ENCODE peak calls at places on chromosomes 5 and 9, in five cellular contexts. Y is ovary; R is C1 segment of cervical spinal cord; Z is stimulated activated CD4-positive, alpha-beta T cell treated with anti-CD3 and anti-CD28 coated beads, Interleukin-1b, Interleukin-23, amount 100 ng/mL, for 1 hour; T is NCI-H1105. N is an unnamed sample.

GRCh38 chr5:117943120-117943519 is 1045.2 kb downstream of the DTWD2 start:
- DNase-seq in Y (no peak), R (no peak), Z (no peak), T (no peak), N (no peak)

GRCh38 chr5:133520062-133520461 is 92.3 kb downstream of the FSTL4 start:
- DNase-seq in Y (no peak), R (no peak), Z (no peak), T (no peak), N (no peak)

GRCh38 chr9:131469369-131469768 is 33.3 kb upstream of the POMT1 start:
- DNase-seq in Y (no peak), R (no peak), Z (no peak), T (no peak), N (no peak)

GRCh38 chr9:115267788-115268187 is 149.8 kb upstream of the TNC start:
- DNase-seq in Y (no peak), R (no peak), Z (no peak), T (no peak), N (no peak)

GRCh38 chr5:38541174-38541724 is 15.2 kb downstream of the LIFR start:
- DNase-seq in Y (no peak), R (no peak), Z (no peak), T (peak), N (no peak)

GRCh38 chr9:18821794-18822193 is 211.2 kb downstream of the SAXO1 start:
- DNase-seq in Y (no peak), R (no peak), Z (no peak), T (no peak), N (no peak)

GRCh38 chr9:4328723-4329122 is 28.9 kb upstream of the GLIS3 start:
- DNase-seq in Y (no peak), R (no peak), Z (no peak), T (no peak), N (no peak)

GRCh38 chr9:33101104-33101951 is 24.9 kb upstream of the SMU1 start:
- DNase-seq in Y (no peak), R (no peak), Z (no peak), T (no peak), N (no peak)

GRCh38 chr5:168472329-168472728 is 13.9 kb upstream of the RARS1 start:
- DNase-seq in Y (no peak), R (no peak), Z (no peak), T (no peak), N (no peak)

GRCh38 chr9:106621299-106621920 is 241.6 kb upstream of the ZNF462 start:
- DNase-seq in Y (no peak), R (no peak), Z (no peak), T (no peak), N (peak)

GRCh38 chr5:176955895-176956294 is 50.7 kb downstream of the UIMC1 start:
- DNase-seq in Y (no peak), R (no peak), Z (no peak), T (no peak), N (no peak)

GRCh38 chr5:132473608-132474007 is 17.0 kb downstream of the IRF1 start:
- DNase-seq in Y (no peak), R (no peak), Z (no peak), T (no peak), N (no peak)

GRCh38 chr9:20701058-20701457 is 17.0 kb downstream of the FOCAD start:
- DNase-seq in Y (no peak), R (no peak), Z (no peak), T (peak), N (no peak)

GRCh38 chr9:105168935-105169334 is 75.5 kb upstream of the SLC44A1 start:
- DNase-seq in Y (no peak), R (no peak), Z (no peak), T (no peak), N (no peak)

GRCh38 chr9:113584728-113585442 is 121.4 kb downstream of the RGS3 start:
- DNase-seq in Y (no peak), R (no peak), Z (no peak), T (no peak), N (no peak)

GRCh38 chr9:134356496-134357470 is 30.5 kb downstream of the RXRA start:
- DNase-seq in Y (no peak), R (no peak), Z (no peak), T (no peak), N (no peak)

GRCh38 chr5:23704176-23704855 is 196.9 kb downstream of the PRDM9 start:
- DNase-seq in Y (no peak), R (no peak), Z (no peak), T (peak), N (no peak)

GRCh38 chr5:160071521-160072299 is 47.5 kb downstream of the PWWP2A start:
- DNase-seq in Y (peak), R (no peak), Z (no peak), T (no peak), N (peak)

GRCh38 chr5:8013951-8014844 is 145.2 kb downstream of the MTRR start:
- DNase-seq in Y (no peak), R (no peak), Z (no peak), T (no peak), N (no peak)

GRCh38 chr9:87950765-87951488 is 23.4 kb downstream of the CDK20 start:
- DNase-seq in Y (no peak), R (no peak), Z (no peak), T (no peak), N (no peak)

GRCh38 chr9:7053903-7054302 is 296.1 kb downstream of the KDM4C start:
- DNase-seq in Y (no peak), R (no peak), Z (no peak), T (no peak), N (no peak)

N was measured in amygdala.